ENCODE peak calls at places on chromosomes 6 and 20, in six cellular contexts. E, F, W, B, P and Q are unnamed samples.

GRCh38 chr6:11654876-11655275 is 117.3 kb downstream of the TMEM170B start:
- DNase-seq in E (no peak), F (no peak), W (no peak), B (no peak), P (no peak), Q (no peak)

GRCh38 chr20:3846378-3846739 is 275 bp upstream of the MAVS start:
- DNase-seq in E (no peak), F (no peak), W (no peak), B (no peak), P (no peak), Q (no peak)

GRCh38 chr6:8973395-8973794 is 538.0 kb upstream of the SLC35B3 start:
- DNase-seq in E (no peak), F (no peak), W (no peak), B (no peak), P (no peak), Q (no peak)

GRCh38 chr6:210778-211177 is 81.5 kb upstream of the DUSP22 start:
- DNase-seq in E (no peak), F (no peak), W (no peak), B (no peak), P (no peak), Q (no peak)

GRCh38 chr6:151359486-151359885 is 31.9 kb downstream of the ZBTB2 start:
- DNase-seq in E (no peak), F (no peak), W (no peak), B (no peak), P (no peak), Q (no peak)

GRCh38 chr6:996271-996852 is 303.4 kb upstream of the EXOC2 start:
- DNase-seq in E (no peak), F (no peak), W (no peak), B (no peak), P (no peak), Q (no peak)

GRCh38 chr6:36028088-36028886 is 679 bp downstream of the MAPK14 start:
- DNase-seq in E (peak; percentile 60), F (peak; percentile 12), W (no peak), B (peak; percentile 52), P (no peak), Q (peak; percentile 60)

GRCh38 chr6:1297746-1298145 is 14.2 kb upstream of the FOXQ1 start:
- DNase-seq in E (no peak), F (peak; percentile 48), W (no peak), B (no peak), P (no peak), Q (no peak)

GRCh38 chr20:33232486-33233072 is 3.2 kb upstream of the BPIFA1 start:
- DNase-seq in E (no peak), F (no peak), W (no peak), B (no peak), P (no peak), Q (no peak)

GRCh38 chr6:169779896-169780295 is 28.5 kb downstream of the ERMARD start:
- DNase-seq in E (no peak), F (no peak), W (no peak), B (no peak), P (no peak), Q (no peak)

GRCh38 chr6:127332383-127332961 is 10.9 kb downstream of the ECHDC1 start:
- DNase-seq in E (no peak), F (no peak), W (no peak), B (no peak), P (no peak), Q (no peak)

GRCh38 chr6:54981647-54982046 is 135.1 kb downstream of the FAM83B start:
- DNase-seq in E (no peak), F (peak; percentile 25), W (no peak), B (no peak), P (no peak), Q (no peak)

GRCh38 chr6:49606696-49607390 is 29.8 kb downstream of the RHAG start:
- DNase-seq in E (peak; percentile 77), F (peak; percentile 89), W (peak; percentile 52), B (peak; percentile 32), P (peak; percentile 93), Q (no peak)

GRCh38 chr6:3748208-3748701 is 3.3 kb downstream of the PXDC1 start:
- DNase-seq in E (peak; percentile 73), F (peak; percentile 93), W (peak; percentile 79), B (peak; percentile 21), P (peak; percentile 53), Q (no peak)

GRCh38 chr20:43809206-43809819 is 82.5 kb upstream of the GTSF1L start:
- DNase-seq in E (no peak), F (no peak), W (no peak), B (no peak), P (no peak), Q (no peak)

GRCh38 chr6:57109905-57110304 is 19.9 kb downstream of the ZNF451 start:
- DNase-seq in E (no peak), F (peak; percentile 70), W (no peak), B (no peak), P (no peak), Q (no peak)

GRCh38 chr20:52242237-52243230 is 51.0 kb upstream of the ZFP64 start:
- DNase-seq in E (peak; percentile 15), F (peak; percentile 20), W (peak; percentile 1), B (no peak), P (no peak), Q (no peak)

GRCh38 chr6:2376429-2377355 is 131.3 kb upstream of the GMDS start:
- DNase-seq in E (peak; percentile 35), F (peak; percentile 77), W (no peak), B (no peak), P (peak; percentile 65), Q (no peak)

GRCh38 chr6:33787954-33788693 is 806 bp downstream of the LEMD2 start:
- DNase-seq in E (peak; percentile 89), F (peak; percentile 83), W (no peak), B (peak; percentile 73), P (peak; percentile 23), Q (peak; percentile 79)

GRCh38 chr6:138956244-138956924 is 31.7 kb downstream of the REPS1 start:
- DNase-seq in E (peak; percentile 26), F (no peak), W (no peak), B (no peak), P (no peak), Q (no peak)

GRCh38 chr6:111417181-111417585 is 65.8 kb downstream of the REV3L start:
- DNase-seq in E (no peak), F (peak; percentile 66), W (no peak), B (no peak), P (no peak), Q (no peak)

GRCh38 chr6:46024122-46024769 is 8.6 kb upstream of the CLIC5 start:
- DNase-seq in E (no peak), F (peak; percentile 14), W (no peak), B (no peak), P (no peak), Q (no peak)

GRCh38 chr6:159376443-159377182 is 207.4 kb downstream of the FNDC1 start:
- DNase-seq in E (no peak), F (peak; percentile 18), W (no peak), B (no peak), P (no peak), Q (no peak)

GRCh38 chr6:26249959-26250805 is 114.8 kb upstream of the BTN3A2 start:
- DNase-seq in E (peak; percentile 96), F (no peak), W (no peak), B (peak; percentile 83), P (no peak), Q (peak; percentile 93)

GRCh38 chr6:26366504-26366903 is 1.5 kb downstream of the BTN3A2 start:
- DNase-seq in E (peak; percentile 70), F (peak; percentile 22), W (no peak), B (peak; percentile 49), P (no peak), Q (no peak)

GRCh38 chr20:57167971-57168693 is 98.3 kb downstream of the BMP7 start:
- DNase-seq in E (no peak), F (no peak), W (no peak), B (no peak), P (peak; percentile 29), Q (no peak)

GRCh38 chr6:159828074-159828473 is 28.0 kb downstream of the PNLDC1 start:
- DNase-seq in E (no peak), F (peak; percentile 22), W (no peak), B (no peak), P (no peak), Q (no peak)

GRCh38 chr20:51533291-51534172 is 9.0 kb downstream of the NFATC2 start:
- DNase-seq in E (no peak), F (peak; percentile 6), W (peak; percentile 22), B (no peak), P (peak; percentile 79), Q (no peak)

DNA sequence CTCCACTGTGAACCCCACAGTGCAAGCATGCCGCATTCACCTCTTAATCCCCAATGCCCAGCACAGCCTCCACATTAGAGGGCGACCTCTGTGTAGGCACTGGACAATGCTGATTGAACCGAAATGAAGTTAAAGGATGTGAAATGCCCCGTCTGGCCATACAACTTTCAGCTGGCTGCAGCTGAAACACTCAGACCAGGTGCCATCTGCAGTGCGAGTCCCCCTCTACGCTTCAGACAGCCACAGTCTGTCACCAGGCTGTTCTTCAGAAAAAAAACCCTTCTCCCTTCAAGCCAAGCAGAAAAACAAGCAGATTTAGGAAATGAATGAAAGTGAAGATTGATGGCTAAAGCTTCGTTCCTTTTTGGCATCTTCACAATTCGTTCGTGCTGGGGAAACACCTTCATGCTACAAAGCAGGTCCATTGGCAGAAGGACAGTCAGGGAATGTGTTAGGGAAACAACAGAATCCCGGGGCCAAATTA is 44.7 kb downstream of the TNFAIP3 start:
- DNase-seq in E (no peak), F (no peak), W (no peak), B (no peak), P (no peak), Q (no peak)
- H3K4me3 ChIP-seq in E (no peak overlapping the region), F (no peak overlapping the region), W (no peak overlapping the region), B (no peak overlapping the region), P (no peak overlapping the region), Q (peak overlapping the region; percentile 37)

DNA sequence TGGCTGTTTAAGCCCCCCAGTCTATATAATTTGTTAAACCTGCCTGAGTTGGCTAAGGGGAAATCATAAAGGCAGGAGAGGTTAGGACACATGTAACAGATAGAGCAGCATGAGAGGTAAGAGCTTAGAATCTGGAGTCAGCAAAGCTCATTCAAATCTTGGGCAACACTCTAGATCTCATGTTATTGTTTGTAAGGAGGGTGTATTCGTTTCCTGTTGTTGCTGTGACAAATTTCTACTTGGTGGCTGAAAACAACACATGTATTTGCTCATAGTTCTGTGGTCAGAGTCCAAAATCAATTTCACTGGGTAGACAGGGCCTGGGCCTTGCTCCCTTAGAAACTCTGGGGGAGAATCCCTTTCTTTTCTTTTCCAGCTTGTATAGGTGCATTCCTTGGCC is 4.3 kb downstream of the LY86 start:
- DNase-seq in E (peak; percentile 60), F (no peak), W (no peak), B (no peak), P (no peak), Q (no peak)
- H3K4me3 ChIP-seq in E (peak overlapping the region; percentile 35), F (no peak overlapping the region), W (no peak overlapping the region), B (no peak overlapping the region), P (no peak overlapping the region), Q (no peak overlapping the region)

GRCh38 chr6:116764557-116764960 is 960 bp downstream of the FAM162B start:
- DNase-seq in E (no peak), F (no peak), W (no peak), B (no peak), P (no peak), Q (peak; percentile 1)
- H3K4me3 ChIP-seq in E (no peak overlapping the region), F (peak overlapping the region; percentile 40), W (peak overlapping the region; percentile 32), B (no peak overlapping the region), P (no peak overlapping the region), Q (no peak overlapping the region)

DNA sequence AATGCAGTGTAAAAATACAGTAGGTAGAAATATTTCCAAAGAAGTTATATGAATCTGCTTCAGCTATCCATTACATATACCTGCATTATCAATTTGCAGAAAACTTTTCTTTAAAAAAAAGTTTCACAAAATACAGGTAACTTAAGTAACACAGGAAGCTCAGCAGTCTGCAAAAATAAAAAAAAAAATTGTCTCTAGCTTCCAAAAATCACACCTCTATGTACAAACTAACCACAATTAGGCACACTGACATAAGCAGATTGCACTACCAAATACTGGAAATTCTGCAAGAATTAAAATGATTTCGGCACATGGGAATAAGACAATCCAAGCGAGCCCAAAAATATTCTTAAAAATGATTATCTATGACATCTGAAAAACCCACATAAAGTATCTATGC is 41.2 kb downstream of the ME1 start:
- DNase-seq in E (no peak), F (no peak), W (no peak), B (no peak), P (no peak), Q (no peak)
- H3K4me3 ChIP-seq in E (no peak overlapping the region), F (no peak overlapping the region), W (no peak overlapping the region), B (no peak overlapping the region), P (no peak overlapping the region), Q (no peak overlapping the region)